ENCODE peak calls at places on chromosomes 4 and X, in nine cellular contexts. Z, D, X, A, U, Y, E, J and L are unnamed samples.

GRCh38 chr4:33924239-33924638 is 2320.1 kb downstream of the ARAP2 start:
- DNase-seq in E (no peak), X (no peak), U (no peak), D (no peak), Y (peak; percentile 37), A (no peak), Z (no peak), J (no peak), L (no peak)

GRCh38 chrX:10892605-10893225 is 218.4 kb upstream of the HCCS start:
- DNase-seq in D (no peak), X (no peak), Y (peak; percentile 35), E (no peak), A (no peak), U (no peak), J (no peak), Z (no peak), L (no peak)

GRCh38 chrX:132488819-132489255 is at the start of gene MBNL3:
- DNase-seq in X (peak; percentile 64), E (no peak), A (peak; percentile 68), U (peak; percentile 76), Y (peak; percentile 5), D (peak; percentile 54), Z (peak; percentile 27), J (peak; percentile 62), L (no peak)

GRCh38 chrX:9195199-9195880 is 161.4 kb upstream of the FAM9B start:
- DNase-seq in J (no peak), E (no peak), Z (no peak), Y (no peak), D (no peak), A (no peak), X (no peak), U (no peak), L (no peak)

GRCh38 chr4:7649411-7649740 is 214.6 kb upstream of the PSAPL1 start:
- DNase-seq in D (no peak), Y (no peak), X (no peak), U (no peak), E (no peak), J (no peak), Z (no peak), A (no peak), L (no peak)

GRCh38 chr4:13580018-13580417 is 35.7 kb upstream of the NKX3-2 start:
- DNase-seq in D (no peak), Y (no peak), U (no peak), J (no peak), X (no peak), E (no peak), A (no peak), Z (no peak), L (no peak)

GRCh38 chr4:133147922-133148689 is 988 bp upstream of the PCDH10 start:
- DNase-seq in X (no peak), U (peak; percentile 65), E (no peak), D (no peak), Y (peak; percentile 21), A (peak; percentile 42), J (peak; percentile 62), Z (no peak), L (no peak)

GRCh38 chr4:2928242-2929155 is 34.7 kb downstream of the NOP14 start:
- DNase-seq in Y (no peak), E (no peak), A (peak; percentile 33), J (peak; percentile 48), Z (no peak), D (no peak), X (no peak), U (peak; percentile 47), L (no peak)

GRCh38 chr4:84412062-84412461 is 87.0 kb downstream of the NKX6-1 start:
- DNase-seq in Z (no peak), X (no peak), Y (no peak), U (no peak), A (no peak), J (no peak), D (no peak), E (no peak), L (no peak)

GRCh38 chr4:87092389-87093141 is 127.9 kb downstream of the KLHL8 start:
- DNase-seq in J (no peak), Z (peak; percentile 52), Y (peak; percentile 91), A (peak; percentile 83), D (peak; percentile 83), X (no peak), E (peak; percentile 52), U (peak; percentile 91), L (peak; percentile 43)

GRCh38 chr4:76559236-76560071 is 124.4 kb downstream of the SHROOM3 start:
- DNase-seq in U (no peak), J (peak; percentile 44), D (no peak), Z (no peak), A (no peak), X (peak; percentile 35), E (no peak), Y (no peak), L (no peak)
- H3K4me3 ChIP-seq in U (no peak overlapping the region), J (no peak overlapping the region), D (no peak overlapping the region), Z (no peak overlapping the region), A (no peak overlapping the region), X (no peak overlapping the region), E (no peak overlapping the region), Y (no peak overlapping the region), L (no peak overlapping the region)

DNA sequence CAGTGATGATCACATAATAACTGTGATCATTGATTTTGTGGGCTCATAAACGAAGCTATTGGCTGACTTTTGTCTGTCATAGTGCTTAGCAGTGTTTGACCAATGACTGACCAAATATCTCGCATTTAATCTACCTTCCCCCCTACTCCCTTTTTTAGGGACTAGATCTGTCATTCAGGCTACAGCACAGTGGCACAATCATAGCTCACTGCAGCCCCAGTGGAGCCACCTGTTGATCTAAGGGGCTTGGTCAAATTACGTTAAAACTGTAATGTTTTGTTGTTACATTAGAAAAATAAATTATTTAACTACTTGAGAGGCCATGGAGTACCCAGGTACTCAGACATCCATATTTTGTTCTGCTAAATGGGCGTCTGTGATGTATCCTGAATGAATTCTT is 1.5 kb downstream of the FUNDC2 start:
- DNase-seq in U (no peak), A (no peak), Y (no peak), J (no peak), X (no peak), D (no peak), Z (no peak), E (no peak), L (peak; percentile 54)
- H3K4me3 ChIP-seq in U (no peak overlapping the region), A (peak overlapping the region; percentile 76), Y (no peak overlapping the region), J (no peak overlapping the region), X (peak overlapping the region; percentile 75), D (no peak overlapping the region), Z (peak overlapping the region; percentile 72), E (peak overlapping the region; percentile 57), L (peak overlapping the region; percentile 78)

GRCh38 chr4:25862411-25863346 is at the start of gene SEL1L3:
- DNase-seq in D (peak; percentile 62), Y (no peak), U (no peak), Z (peak; percentile 29), X (peak; percentile 52), E (no peak), A (peak; percentile 54), J (peak; percentile 95), L (no peak)

GRCh38 chr4:25859429-25860148 is 3.2 kb downstream of the SEL1L3 start:
- DNase-seq in J (no peak), U (no peak), A (no peak), E (no peak), Z (no peak), Y (no peak), D (no peak), X (peak; percentile 23), L (no peak)

GRCh38 chr4:25860586-25861421 is 2.0 kb downstream of the SEL1L3 start:
- DNase-seq in D (peak; percentile 58), Z (no peak), J (no peak), A (no peak), E (no peak), U (peak; percentile 62), X (no peak), Y (peak; percentile 42), L (no peak)

GRCh38 chr4:25861951-25862410 is 807 bp downstream of the SEL1L3 start:
- DNase-seq in U (no peak), D (peak; percentile 41), Y (peak; percentile 40), A (no peak), E (no peak), Z (peak; percentile 14), J (peak; percentile 79), X (peak; percentile 36), L (peak; percentile 34)

DNA sequence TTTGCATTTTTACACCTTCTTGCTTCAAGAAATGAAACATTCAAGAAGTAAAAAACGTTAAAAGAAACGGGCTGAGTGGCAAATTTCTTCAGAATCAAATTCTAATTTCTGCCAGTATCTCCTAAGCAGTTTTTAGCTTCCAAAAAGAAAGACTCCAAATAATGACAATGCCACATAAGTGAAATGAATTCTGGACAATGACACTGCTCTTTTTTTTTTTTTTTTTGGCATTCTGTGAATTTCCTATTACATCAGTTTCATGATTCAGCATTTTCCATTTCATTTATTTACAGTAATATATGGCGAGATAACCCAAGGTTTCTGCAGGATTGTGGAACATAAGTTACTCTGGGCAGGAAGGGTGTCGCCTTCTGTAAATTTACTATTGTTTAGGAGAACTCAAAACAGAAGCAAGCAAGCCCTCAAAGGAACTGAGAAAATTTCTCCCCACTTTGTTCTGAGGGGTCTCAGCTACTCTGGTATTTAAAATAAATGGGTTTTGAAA is 1.3 kb downstream of the SEL1L3 start:
- DNase-seq in Z (no peak), Y (peak; percentile 47), E (no peak), U (no peak), A (no peak), X (no peak), D (no peak), J (no peak), L (peak; percentile 17)
- H3K4me3 ChIP-seq in Z (peak overlapping the region; percentile 88), Y (peak overlapping the region; percentile 49), E (peak overlapping the region; percentile 53), U (no peak overlapping the region), A (peak overlapping the region; percentile 77), X (peak overlapping the region; percentile 51), D (peak overlapping the region; percentile 58), J (peak overlapping the region; percentile 59), L (peak overlapping the region; percentile 75)

GRCh38 chrX:153499258-153499657 is 4.5 kb downstream of the BGN start:
- DNase-seq in E (no peak), J (no peak), Z (no peak), U (no peak), A (no peak), D (no peak), X (no peak), Y (no peak), L (no peak)

GRCh38 chrX:153499876-153500275 is 5.1 kb downstream of the BGN start:
- DNase-seq in E (no peak), J (no peak), Z (peak; percentile 41), A (peak; percentile 62), Y (no peak), X (no peak), U (no peak), D (no peak), L (no peak)

GRCh38 chrX:153500676-153501280 is 6.0 kb downstream of the BGN start:
- DNase-seq in E (no peak), U (no peak), X (no peak), Y (no peak), D (no peak), A (no peak), J (no peak), Z (no peak), L (no peak)

GRCh38 chrX:153495903-153496629 is 1.3 kb downstream of the BGN start:
- DNase-seq in D (no peak), J (no peak), X (no peak), Y (no peak), U (no peak), A (no peak), E (no peak), Z (no peak), L (no peak)

DNA sequence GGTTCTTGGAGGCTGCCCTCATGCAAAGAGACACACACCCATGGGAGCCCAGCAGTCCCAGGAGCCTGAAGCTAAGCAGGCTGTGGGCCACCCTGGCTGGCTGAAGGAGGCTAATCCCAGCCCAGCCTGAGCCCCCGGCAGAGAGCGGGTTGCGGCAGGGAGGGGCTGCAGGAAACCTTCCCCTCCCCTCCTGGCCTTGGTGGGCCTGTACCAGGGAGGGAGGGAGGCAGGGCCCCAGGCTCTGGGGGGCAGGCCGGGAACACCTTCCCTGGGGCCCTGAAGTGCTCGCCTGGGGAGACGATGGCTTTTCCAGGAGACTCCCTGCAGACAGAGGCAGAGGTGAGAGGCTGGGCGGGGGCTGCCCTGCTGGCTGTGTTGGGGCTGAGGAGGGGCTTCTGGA is 3.7 kb downstream of the BGN start:
- DNase-seq in Y (no peak), E (no peak), U (no peak), X (no peak), Z (no peak), A (no peak), J (no peak), D (no peak), L (no peak)
- H3K4me3 ChIP-seq in Y (no peak overlapping the region), E (peak overlapping the region; percentile 13), U (no peak overlapping the region), X (no peak overlapping the region), Z (peak overlapping the region; percentile 46), A (no peak overlapping the region), J (no peak overlapping the region), D (no peak overlapping the region), L (no peak overlapping the region)